ENCODE peak calls at places on chromosomes 5 and 9, in four cellular contexts. One of them, this sample, is unnamed.

GRCh38 chr5:124414973-124415372 is 331.5 kb downstream of the ZNF608 start:
- DNase-seq in fibroblast of mammary gland: no peak
- DNase-seq in lower lobe of right lung: no peak
- DNase-seq in mammary epithelial cell: peak
- DNase-seq in this sample: no peak

GRCh38 chr5:139849501-139849900 is 53.9 kb downstream of the PSD2 start:
- DNase-seq in fibroblast of mammary gland: no peak
- DNase-seq in mammary epithelial cell: no peak
- DNase-seq in lower lobe of right lung: no peak
- DNase-seq in this sample: no peak

GRCh38 chr5:176809544-176810083 is 745 bp upstream of the UNC5A start:
- DNase-seq in lower lobe of right lung: no peak
- DNase-seq in fibroblast of mammary gland: no peak
- DNase-seq in mammary epithelial cell: peak
- DNase-seq in this sample: no peak

GRCh38 chr9:94139672-94140417 is 55.6 kb downstream of the PTPDC1 start:
- DNase-seq in fibroblast of mammary gland: peak
- DNase-seq in lower lobe of right lung: peak
- DNase-seq in mammary epithelial cell: peak
- DNase-seq in this sample: peak

GRCh38 chr5:1005362-1005851 is 3.2 kb upstream of the NKD2 start:
- DNase-seq in lower lobe of right lung: no peak
- DNase-seq in mammary epithelial cell: no peak
- DNase-seq in fibroblast of mammary gland: no peak
- DNase-seq in this sample: no peak

GRCh38 chr9:127154390-127155191 is 32.2 kb upstream of the ANGPTL2 start:
- DNase-seq in mammary epithelial cell: no peak
- DNase-seq in lower lobe of right lung: peak
- DNase-seq in fibroblast of mammary gland: peak
- DNase-seq in this sample: peak

GRCh38 chr5:75089137-75089536 is 36.8 kb upstream of the GCNT4 start:
- DNase-seq in mammary epithelial cell: peak
- DNase-seq in lower lobe of right lung: no peak
- DNase-seq in fibroblast of mammary gland: peak
- DNase-seq in this sample: no peak

GRCh38 chr5:149452007-149452664 is 73.0 kb upstream of the IL17B start:
- DNase-seq in lower lobe of right lung: peak
- DNase-seq in mammary epithelial cell: no peak
- DNase-seq in fibroblast of mammary gland: peak
- DNase-seq in this sample: no peak

GRCh38 chr9:136543830-136544548 is 1.9 kb downstream of the NOTCH1 start:
- DNase-seq in lower lobe of right lung: no peak
- DNase-seq in fibroblast of mammary gland: no peak
- DNase-seq in mammary epithelial cell: peak
- DNase-seq in this sample: no peak

GRCh38 chr9:1047605-1048235 is 2.4 kb upstream of the DMRT2 start:
- DNase-seq in lower lobe of right lung: no peak
- DNase-seq in fibroblast of mammary gland: no peak
- DNase-seq in mammary epithelial cell: no peak
- DNase-seq in this sample: no peak

GRCh38 chr5:173707392-173707791 is 90.9 kb upstream of the BOD1 start:
- DNase-seq in lower lobe of right lung: no peak
- DNase-seq in mammary epithelial cell: peak
- DNase-seq in fibroblast of mammary gland: peak
- DNase-seq in this sample: peak

GRCh38 chr5:149834246-149834855 is 104.2 kb downstream of the PPARGC1B start:
- DNase-seq in mammary epithelial cell: peak
- DNase-seq in fibroblast of mammary gland: peak
- DNase-seq in lower lobe of right lung: no peak
- DNase-seq in this sample: peak

GRCh38 chr9:114680266-114681011 is 1.6 kb downstream of the TEX48 start:
- DNase-seq in fibroblast of mammary gland: peak
- DNase-seq in lower lobe of right lung: no peak
- DNase-seq in mammary epithelial cell: no peak
- DNase-seq in this sample: no peak

GRCh38 chr9:121807069-121807917 is 155.9 kb downstream of the DAB2IP start:
- DNase-seq in mammary epithelial cell: no peak
- DNase-seq in lower lobe of right lung: no peak
- DNase-seq in fibroblast of mammary gland: no peak
- DNase-seq in this sample: no peak

GRCh38 chr9:129549684-129550083 is 71.2 kb downstream of the C9orf50 start:
- DNase-seq in fibroblast of mammary gland: peak
- DNase-seq in mammary epithelial cell: no peak
- DNase-seq in lower lobe of right lung: no peak
- DNase-seq in this sample: no peak

GRCh38 chr5:67268233-67269011 is 71.8 kb upstream of the CD180 start:
- DNase-seq in fibroblast of mammary gland: peak
- DNase-seq in lower lobe of right lung: no peak
- DNase-seq in mammary epithelial cell: peak
- DNase-seq in this sample: peak

GRCh38 chr5:93018461-93018860 is 562.6 kb downstream of the NR2F1-AS1 start:
- DNase-seq in mammary epithelial cell: no peak
- DNase-seq in fibroblast of mammary gland: peak
- DNase-seq in lower lobe of right lung: no peak
- DNase-seq in this sample: peak

GRCh38 chr5:135340568-135340967 is 58.5 kb downstream of the MACROH2A1 start:
- DNase-seq in lower lobe of right lung: no peak
- DNase-seq in fibroblast of mammary gland: no peak
- DNase-seq in mammary epithelial cell: no peak
- DNase-seq in this sample: no peak

GRCh38 chr5:79186455-79186854 is 49.5 kb upstream of the JMY start:
- DNase-seq in mammary epithelial cell: no peak
- DNase-seq in fibroblast of mammary gland: no peak
- DNase-seq in lower lobe of right lung: no peak
- DNase-seq in this sample: no peak

GRCh38 chr9:88767504-88767790 is 223.8 kb upstream of the S1PR3 start:
- DNase-seq in fibroblast of mammary gland: peak
- DNase-seq in mammary epithelial cell: no peak
- DNase-seq in lower lobe of right lung: no peak
- DNase-seq in this sample: no peak

GRCh38 chr5:126120939-126121338 is 302.3 kb upstream of the GRAMD2B start:
- DNase-seq in lower lobe of right lung: no peak
- DNase-seq in mammary epithelial cell: no peak
- DNase-seq in fibroblast of mammary gland: no peak
- DNase-seq in this sample: no peak

GRCh38 chr5:109779036-109779735 is 89.5 kb downstream of the MAN2A1 start:
- DNase-seq in mammary epithelial cell: no peak
- DNase-seq in fibroblast of mammary gland: peak
- DNase-seq in lower lobe of right lung: no peak
- DNase-seq in this sample: no peak

GRCh38 chr5:98454904-98455303 is 318.6 kb upstream of the RGMB start:
- DNase-seq in mammary epithelial cell: peak
- DNase-seq in fibroblast of mammary gland: peak
- DNase-seq in lower lobe of right lung: no peak
- DNase-seq in this sample: peak

GRCh38 chr5:73901455-73901854 is 275.5 kb downstream of the ARHGEF28 start:
- DNase-seq in fibroblast of mammary gland: no peak
- DNase-seq in lower lobe of right lung: no peak
- DNase-seq in mammary epithelial cell: no peak
- DNase-seq in this sample: no peak

GRCh38 chr9:135227641-135228251 is 140.3 kb downstream of the OLFM1 start:
- DNase-seq in lower lobe of right lung: peak
- DNase-seq in mammary epithelial cell: no peak
- DNase-seq in fibroblast of mammary gland: no peak
- DNase-seq in this sample: no peak

GRCh38 chr5:174065528-174066189 is 20.2 kb downstream of the NSG2 start:
- DNase-seq in fibroblast of mammary gland: no peak
- DNase-seq in lower lobe of right lung: no peak
- DNase-seq in mammary epithelial cell: no peak
- DNase-seq in this sample: no peak

GRCh38 chr9:133346021-133346713 is 1.8 kb downstream of the MED22 start:
- DNase-seq in mammary epithelial cell: no peak
- DNase-seq in fibroblast of mammary gland: no peak
- DNase-seq in lower lobe of right lung: peak
- DNase-seq in this sample: no peak
- H3K4me3 ChIP-seq in mammary epithelial cell: peak
- H3K4me3 ChIP-seq in fibroblast of mammary gland: peak
- H3K4me3 ChIP-seq in lower lobe of right lung: peak
- H3K4me3 ChIP-seq in this sample: peak

DNA sequence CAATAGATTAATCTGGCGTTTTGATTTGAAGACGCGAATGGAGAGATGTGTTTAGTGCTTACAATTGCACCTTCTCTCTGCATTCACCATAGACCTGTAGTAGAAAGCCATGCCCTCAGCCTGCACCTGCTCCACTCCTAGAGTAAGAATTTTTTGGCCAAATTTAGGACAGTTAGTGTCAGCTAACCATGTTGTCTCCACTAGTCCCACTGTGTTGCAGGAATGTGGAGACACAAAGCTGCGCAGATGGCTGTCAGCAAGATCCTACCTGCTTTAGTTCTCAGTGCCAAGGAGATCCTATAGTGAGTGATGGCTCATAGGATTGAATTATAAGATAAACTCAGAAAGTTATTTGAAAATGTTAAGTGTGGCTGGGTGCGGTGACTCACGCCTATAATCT is 35.1 kb upstream of the ABCA1 start:
- DNase-seq in fibroblast of mammary gland: no peak
- DNase-seq in mammary epithelial cell: no peak
- DNase-seq in lower lobe of right lung: no peak
- DNase-seq in this sample: no peak
- TF ChIP-seq CTCF in fibroblast of mammary gland: no peak
- TF ChIP-seq CTCF in mammary epithelial cell: no peak
- TF ChIP-seq CTCF in lower lobe of right lung: no peak
- TF ChIP-seq CTCF in this sample: no peak

DNA sequence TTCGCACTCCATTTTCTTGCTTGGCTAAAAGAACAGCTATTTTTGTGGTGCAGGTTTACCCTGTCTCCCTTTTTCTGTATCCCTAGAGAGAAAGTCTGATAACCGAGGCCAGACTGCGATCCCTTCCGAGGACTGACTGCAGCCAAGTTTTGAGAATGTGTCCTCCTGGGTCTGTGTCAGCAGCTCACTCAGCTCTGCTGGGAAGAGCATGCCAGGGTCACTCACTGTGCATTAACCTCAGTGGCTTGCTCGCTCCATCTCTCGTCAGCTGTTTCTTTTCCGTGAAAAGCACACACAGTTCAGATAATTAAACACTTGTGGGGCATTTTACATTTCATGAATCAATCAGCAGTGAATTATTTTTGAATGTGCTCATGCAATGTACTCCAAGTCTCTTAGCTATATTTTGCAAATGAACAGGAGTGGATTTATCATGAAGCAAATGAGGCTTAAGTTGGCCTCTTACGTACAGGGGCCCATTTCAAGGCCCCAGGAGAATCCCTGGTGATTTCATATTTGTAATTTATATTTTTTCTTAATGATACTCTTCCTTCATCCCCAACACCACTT is 252.1 kb downstream of the SMARCA2 start:
- DNase-seq in mammary epithelial cell: no peak
- DNase-seq in fibroblast of mammary gland: peak
- DNase-seq in lower lobe of right lung: no peak
- DNase-seq in this sample: no peak
- H3K4me3 ChIP-seq in mammary epithelial cell: no peak
- H3K4me3 ChIP-seq in fibroblast of mammary gland: no peak
- H3K4me3 ChIP-seq in lower lobe of right lung: no peak
- H3K4me3 ChIP-seq in this sample: no peak

GRCh38 chr5:171596391-171596878 is 177.0 kb downstream of the FGF18 start:
- DNase-seq in lower lobe of right lung: peak
- DNase-seq in fibroblast of mammary gland: peak
- DNase-seq in mammary epithelial cell: no peak
- DNase-seq in this sample: no peak
- TF ChIP-seq CTCF in lower lobe of right lung: peak
- TF ChIP-seq CTCF in fibroblast of mammary gland: no peak
- TF ChIP-seq CTCF in mammary epithelial cell: no peak
- TF ChIP-seq CTCF in this sample: no peak

DNA sequence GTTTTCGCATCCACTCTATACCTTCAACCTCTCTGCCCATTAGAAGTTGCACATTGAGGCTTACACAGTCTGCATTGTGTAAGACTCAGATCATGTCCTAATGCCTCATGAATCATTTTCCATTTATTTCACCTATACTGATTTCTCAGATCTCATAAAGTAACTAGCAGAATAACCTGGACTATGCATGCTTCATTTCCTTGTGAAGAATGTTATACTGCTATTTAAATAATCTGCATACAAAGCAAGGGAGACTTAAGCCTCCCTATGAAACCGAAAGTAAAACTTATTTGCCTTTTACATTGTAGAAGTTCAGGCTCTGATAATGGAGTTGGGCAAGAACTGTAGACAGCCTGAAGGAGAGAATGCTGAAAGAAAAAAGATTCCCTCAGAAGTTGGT is 235.4 kb downstream of the ELAVL2 start:
- DNase-seq in mammary epithelial cell: peak
- DNase-seq in lower lobe of right lung: no peak
- DNase-seq in fibroblast of mammary gland: no peak
- DNase-seq in this sample: no peak
- H3K4me3 ChIP-seq in mammary epithelial cell: no peak
- H3K4me3 ChIP-seq in lower lobe of right lung: peak
- H3K4me3 ChIP-seq in fibroblast of mammary gland: no peak
- H3K4me3 ChIP-seq in this sample: no peak

GRCh38 chr9:130847306-130848217 is 12.5 kb downstream of the ABL1 start:
- DNase-seq in lower lobe of right lung: no peak
- DNase-seq in mammary epithelial cell: peak
- DNase-seq in fibroblast of mammary gland: peak
- DNase-seq in this sample: peak
- TF ChIP-seq CTCF in lower lobe of right lung: no peak
- TF ChIP-seq CTCF in mammary epithelial cell: peak
- TF ChIP-seq CTCF in fibroblast of mammary gland: peak
- TF ChIP-seq CTCF in this sample: peak

GRCh38 chr9:3467593-3468219 is 58.1 kb downstream of the RFX3 start:
- DNase-seq in mammary epithelial cell: peak
- DNase-seq in lower lobe of right lung: peak
- DNase-seq in fibroblast of mammary gland: peak
- DNase-seq in this sample: peak
- H3K4me3 ChIP-seq in mammary epithelial cell: no peak
- H3K4me3 ChIP-seq in lower lobe of right lung: no peak
- H3K4me3 ChIP-seq in fibroblast of mammary gland: no peak
- H3K4me3 ChIP-seq in this sample: no peak

GRCh38 chr9:107539427-107540154 is 50.0 kb upstream of the KLF4 start:
- DNase-seq in mammary epithelial cell: peak
- DNase-seq in lower lobe of right lung: no peak
- DNase-seq in fibroblast of mammary gland: no peak
- DNase-seq in this sample: no peak
- TF ChIP-seq CTCF in mammary epithelial cell: no peak
- TF ChIP-seq CTCF in lower lobe of right lung: no peak
- TF ChIP-seq CTCF in fibroblast of mammary gland: no peak
- TF ChIP-seq CTCF in this sample: no peak

GRCh38 chr5:76403963-76404693 is 1.0 kb downstream of the IQGAP2 start:
- DNase-seq in fibroblast of mammary gland: no peak
- DNase-seq in lower lobe of right lung: peak
- DNase-seq in mammary epithelial cell: no peak
- DNase-seq in this sample: no peak
- H3K4me3 ChIP-seq in fibroblast of mammary gland: no peak
- H3K4me3 ChIP-seq in lower lobe of right lung: peak
- H3K4me3 ChIP-seq in mammary epithelial cell: no peak
- H3K4me3 ChIP-seq in this sample: no peak

This sample was measured in AG09309.